ENCODE peak calls at places on chromosomes 5 and 9, in six cellular contexts. N, H, M, R, Z and O are unnamed samples.

GRCh38 chr9:68690088-68690487 is 15.0 kb upstream of the PIP5K1B start:
- DNase-seq in N (no peak), H (peak), M (no peak), R (no peak), Z (no peak), O (no peak)

GRCh38 chr9:108156270-108156998 is 666.9 kb upstream of the KLF4 start:
- DNase-seq in N (no peak), H (peak), M (no peak), R (no peak), Z (peak), O (no peak)

GRCh38 chr5:180141068-180141660 is 67.8 kb downstream of the RASGEF1C start:
- DNase-seq in N (no peak), H (no peak), M (no peak), R (no peak), Z (no peak), O (no peak)

GRCh38 chr5:115627295-115627825 is 1.5 kb upstream of the TMED7 start:
- DNase-seq in N (no peak), H (no peak), M (no peak), R (no peak), Z (no peak), O (no peak)

GRCh38 chr5:1522601-1523479 is 920 bp downstream of the LPCAT1 start:
- DNase-seq in N (peak), H (no peak), M (no peak), R (peak), Z (peak), O (no peak)

GRCh38 chr5:157606046-157606445 is 30.5 kb upstream of the ADAM19 start:
- DNase-seq in N (no peak), H (no peak), M (no peak), R (no peak), Z (peak), O (peak)

GRCh38 chr5:111453747-111454146 is 58.6 kb downstream of the STARD4 start:
- DNase-seq in N (no peak), H (peak), M (no peak), R (no peak), Z (peak), O (peak)

GRCh38 chr5:37495668-37496067 is 116.5 kb downstream of the WDR70 start:
- DNase-seq in N (no peak), H (peak), M (no peak), R (no peak), Z (peak), O (peak)

GRCh38 chr5:55154893-55155292 is 5.1 kb upstream of the GPX8 start:
- DNase-seq in N (no peak), H (peak), M (no peak), R (no peak), Z (no peak), O (peak)

GRCh38 chr9:38244971-38245370 is 147.5 kb upstream of the ALDH1B1 start:
- DNase-seq in N (no peak), H (no peak), M (no peak), R (no peak), Z (peak), O (no peak)

GRCh38 chr5:136018814-136019777 is 9.7 kb upstream of the TGFBI start:
- DNase-seq in N (no peak), H (peak), M (no peak), R (no peak), Z (no peak), O (peak)

GRCh38 chr9:32525506-32525905 is 490 bp downstream of the RIGI start:
- DNase-seq in N (no peak), H (peak), M (no peak), R (no peak), Z (peak), O (peak)

GRCh38 chr9:32526042-32526706 is at the start of gene RIGI:
- DNase-seq in N (peak), H (peak), M (peak), R (peak), Z (peak), O (peak)

GRCh38 chr9:32524558-32525461 is 1.2 kb downstream of the RIGI start:
- DNase-seq in N (peak), H (peak), M (no peak), R (no peak), Z (peak), O (no peak)

GRCh38 chr9:32526707-32527048 is 682 bp upstream of the RIGI start:
- DNase-seq in N (no peak), H (no peak), M (no peak), R (no peak), Z (no peak), O (no peak)

GRCh38 chr9:32523910-32524309 is 2.1 kb downstream of the RIGI start:
- DNase-seq in N (no peak), H (no peak), M (no peak), R (no peak), Z (no peak), O (no peak)
- H2BK120ac ChIP-seq in N (no peak), H (no peak), M (no peak), R (no peak), Z (no peak), O (no peak)

GRCh38 chr5:170630711-170631141 is 126.9 kb downstream of the KCNIP1 start:
- DNase-seq in N (no peak), H (no peak), M (no peak), R (no peak), Z (peak), O (no peak)
- H4K91ac ChIP-seq in N (no peak), H (no peak), M (no peak), R (no peak), Z (no peak), O (no peak)

GRCh38 chr5:143582869-143583268 is 179.4 kb upstream of the NR3C1 start:
- DNase-seq in N (no peak), H (peak), M (no peak), R (no peak), Z (peak), O (peak)

GRCh38 chr5:143588933-143589662 is 185.6 kb upstream of the NR3C1 start:
- DNase-seq in N (no peak), H (no peak), M (no peak), R (no peak), Z (peak), O (no peak)

GRCh38 chr5:143583385-143583784 is 179.9 kb upstream of the NR3C1 start:
- DNase-seq in N (no peak), H (no peak), M (no peak), R (no peak), Z (no peak), O (no peak)

GRCh38 chr5:143585970-143586369 is 182.5 kb upstream of the NR3C1 start:
- DNase-seq in N (no peak), H (no peak), M (no peak), R (no peak), Z (peak), O (no peak)

GRCh38 chr5:143586781-143587362 is 183.4 kb upstream of the NR3C1 start:
- DNase-seq in N (no peak), H (no peak), M (no peak), R (no peak), Z (no peak), O (no peak)
- H2BK120ac ChIP-seq in N (no peak), H (no peak), M (no peak), R (no peak), Z (no peak), O (no peak)

DNA sequence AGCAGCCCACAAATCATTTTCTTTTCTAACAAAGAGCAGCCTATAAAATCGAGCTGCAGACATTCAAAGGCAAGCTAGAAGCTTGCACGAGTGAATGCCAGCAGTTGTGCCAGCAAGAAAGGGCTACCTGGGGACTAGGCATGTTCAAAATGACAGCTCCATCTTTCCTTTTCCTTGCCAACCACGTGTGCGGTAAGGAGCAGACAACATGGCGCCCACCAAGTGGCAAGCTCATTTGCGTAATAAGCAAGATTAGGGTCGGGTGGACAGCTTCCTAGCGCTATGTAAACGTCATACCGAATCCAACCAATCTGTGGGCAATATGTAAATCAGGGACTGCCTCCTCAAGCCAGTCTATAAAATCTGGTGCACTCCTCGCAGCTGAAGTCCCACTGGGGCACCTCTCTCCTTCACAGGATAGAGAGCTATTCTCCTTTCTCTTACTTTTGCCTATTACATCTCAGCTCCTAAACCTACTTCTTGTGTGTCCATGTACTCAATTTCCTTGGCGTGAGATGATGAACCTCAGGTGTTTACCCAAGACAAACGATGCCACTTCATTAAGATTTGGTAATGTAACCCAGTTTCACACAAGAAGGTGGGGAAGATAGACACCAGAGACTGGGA is 22.5 kb upstream of the SPARC start:
- DNase-seq in N (no peak), H (no peak), M (no peak), R (no peak), Z (no peak), O (no peak)
- H4K91ac ChIP-seq in N (no peak), H (no peak), M (no peak), R (no peak), Z (no peak), O (no peak)

GRCh38 chr5:32365623-32366022 is 52.9 kb upstream of the MTMR12 start:
- DNase-seq in N (no peak), H (no peak), M (no peak), R (no peak), Z (no peak), O (no peak)
- H2BK120ac ChIP-seq in N (no peak), H (no peak), M (no peak), R (no peak), Z (no peak), O (no peak)

GRCh38 chr9:135624282-135624681 is 15.1 kb downstream of the GLT6D1 start:
- DNase-seq in N (no peak), H (no peak), M (no peak), R (no peak), Z (no peak), O (no peak)
- H4K91ac ChIP-seq in N (no peak), H (no peak), M (no peak), R (no peak), Z (no peak), O (no peak)

GRCh38 chr5:159758189-159758588 is 158.1 kb upstream of the ADRA1B start:
- DNase-seq in N (no peak), H (no peak), M (no peak), R (no peak), Z (no peak), O (no peak)
- H2BK120ac ChIP-seq in N (no peak), H (no peak), M (no peak), R (no peak), Z (no peak), O (no peak)

GRCh38 chr9:134329576-134329855 is 3.3 kb downstream of the RXRA start:
- DNase-seq in N (no peak), H (no peak), M (no peak), R (no peak), Z (no peak), O (no peak)

GRCh38 chr9:134329886-134330285 is 3.6 kb downstream of the RXRA start:
- DNase-seq in N (no peak), H (peak), M (no peak), R (no peak), Z (no peak), O (no peak)

GRCh38 chr9:134328841-134329575 is 2.8 kb downstream of the RXRA start:
- DNase-seq in N (no peak), H (peak), M (no peak), R (no peak), Z (peak), O (no peak)

GRCh38 chr9:134331186-134332025 is 5.2 kb downstream of the RXRA start:
- DNase-seq in N (no peak), H (no peak), M (no peak), R (no peak), Z (no peak), O (no peak)

GRCh38 chr9:134330590-134330989 is 4.3 kb downstream of the RXRA start:
- DNase-seq in N (no peak), H (no peak), M (no peak), R (no peak), Z (no peak), O (no peak)
- H4K91ac ChIP-seq in N (no peak), H (no peak), M (no peak), R (no peak), Z (no peak), O (no peak)